ENCODE peak calls at places on chromosomes 12 and 14, in seven cellular contexts. D is upper lobe of right lung; C is nephron progenitor cell; U is A549; X is IMR-90; J is HFFc6; Q is CD8-positive, alpha-beta T cell. G is an unnamed sample.

GRCh38 chr12:68495666-68496065 is 115.0 kb upstream of the RAP1B start:
- DNase-seq in D (no peak), C (no peak), U (no peak), X (peak), J (peak), Q (no peak), G (no peak)

GRCh38 chr12:64522807-64523206 is 70.9 kb downstream of the TBK1 start:
- DNase-seq in D (no peak), C (no peak), U (no peak), X (peak), J (peak), Q (no peak), G (no peak)

GRCh38 chr12:4745249-4745648 is 25.0 kb downstream of the GALNT8 start:
- DNase-seq in D (no peak), C (no peak), U (no peak), X (no peak), J (no peak), Q (no peak), G (no peak)

GRCh38 chr14:63759454-63759853 is 31.6 kb upstream of the SGPP1 start:
- DNase-seq in D (no peak), C (no peak), U (no peak), X (peak), J (no peak), Q (peak), G (no peak)

GRCh38 chr14:96167224-96168148 is 37.2 kb upstream of the BDKRB2 start:
- DNase-seq in D (no peak), C (no peak), U (peak), X (peak), J (peak), Q (no peak), G (no peak)

GRCh38 chr12:4114986-4115385 is 158.6 kb upstream of the CCND2 start:
- DNase-seq in D (peak), C (no peak), U (no peak), X (no peak), J (no peak), Q (peak), G (no peak)

GRCh38 chr12:112380663-112381420 is 1.4 kb downstream of the HECTD4 start:
- DNase-seq in D (no peak), C (peak), U (no peak), X (no peak), J (no peak), Q (no peak), G (no peak)

GRCh38 chr12:102483466-102483865 is 3.1 kb upstream of the IGF1 start:
- DNase-seq in D (no peak), C (no peak), U (no peak), X (no peak), J (no peak), Q (no peak), G (no peak)

GRCh38 chr14:21087294-21088091 is 11.0 kb downstream of the ZNF219 start:
- DNase-seq in D (no peak), C (no peak), U (no peak), X (peak), J (peak), Q (peak), G (peak)

GRCh38 chr14:92135269-92135668 is 13.5 kb downstream of the CPSF2 start:
- DNase-seq in D (no peak), C (no peak), U (peak), X (peak), J (peak), Q (no peak), G (no peak)

GRCh38 chr14:86305058-86305457 is 775.1 kb downstream of the FLRT2 start:
- DNase-seq in D (no peak), C (no peak), U (no peak), X (peak), J (no peak), Q (no peak), G (no peak)

GRCh38 chr12:77847665-77848431 is 17.2 kb downstream of the NAV3 start:
- DNase-seq in D (no peak), C (no peak), U (no peak), X (peak), J (peak), Q (no peak), G (no peak)

GRCh38 chr12:19130224-19131019 is 889 bp downstream of the PLEKHA5 start:
- DNase-seq in D (peak), C (peak), U (peak), X (no peak), J (no peak), Q (no peak), G (no peak)

GRCh38 chr14:93972618-93973205 is 3.7 kb downstream of the ASB2 start:
- DNase-seq in D (no peak), C (no peak), U (no peak), X (no peak), J (no peak), Q (no peak), G (no peak)

GRCh38 chr14:77947372-77947771 is 147.5 kb downstream of the ADCK1 start:
- DNase-seq in D (no peak), C (no peak), U (no peak), X (no peak), J (no peak), Q (no peak), G (no peak)

DNA sequence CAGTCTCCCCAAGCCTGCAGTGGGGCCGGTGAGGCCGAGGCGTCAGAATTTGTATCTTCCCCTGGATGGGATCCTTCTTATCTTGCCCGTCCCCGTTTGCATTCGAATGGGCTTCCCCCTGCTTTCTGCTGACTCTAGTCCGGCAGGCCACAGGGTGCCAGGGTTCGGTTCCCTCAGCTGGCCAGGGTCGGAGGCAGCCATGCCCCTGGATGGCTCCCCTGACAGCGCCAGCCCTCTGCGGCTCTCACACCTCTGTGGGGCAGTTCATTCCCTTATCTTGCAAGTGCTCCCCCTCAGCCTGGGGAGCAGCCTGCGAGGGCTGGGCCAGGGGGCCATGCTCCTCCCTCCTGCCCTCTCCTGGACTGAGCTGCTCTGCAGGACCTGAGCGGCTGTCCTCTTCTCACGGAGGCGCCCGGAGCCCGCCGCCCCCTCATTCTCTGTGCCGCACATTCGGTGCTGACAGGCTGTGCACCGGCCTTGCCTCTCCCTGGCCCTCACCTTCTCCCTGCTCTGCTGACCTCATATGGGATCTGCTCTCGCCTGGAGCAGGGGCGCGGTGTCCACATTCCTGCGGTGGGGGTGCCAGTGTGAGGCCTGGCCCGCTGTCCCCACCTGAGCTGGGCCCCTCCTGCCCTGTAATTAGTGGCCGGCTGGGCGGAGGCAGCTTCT is 32.8 kb downstream of the KIF26A start:
- DNase-seq in D (peak), C (peak), U (no peak), X (no peak), J (no peak), Q (no peak), G (no peak)
- TF ChIP-seq CTCF in D (no peak), C (no peak), U (no peak), X (no peak), J (no peak), Q (no peak), G (no peak)

DNA sequence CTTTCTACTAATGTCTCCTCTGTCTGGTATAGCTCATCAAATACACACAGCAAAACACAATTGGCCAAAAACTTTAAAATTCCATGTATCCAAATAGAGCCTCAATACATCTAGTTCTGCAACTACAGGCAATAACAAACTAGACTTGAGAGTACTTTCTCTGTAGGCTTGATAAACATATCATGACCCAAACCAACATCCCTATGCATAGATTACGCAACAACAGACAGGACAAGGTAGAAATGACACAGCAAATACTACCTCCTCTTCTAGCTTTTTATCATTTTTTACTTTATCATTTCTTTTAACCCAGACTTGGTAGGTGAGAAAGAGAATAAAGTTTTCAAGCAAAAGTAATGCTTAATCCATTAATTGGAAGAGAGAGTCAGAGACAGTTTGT is 41.8 kb downstream of the EML5 start:
- DNase-seq in D (no peak), C (no peak), U (no peak), X (no peak), J (no peak), Q (no peak), G (no peak)
- TF ChIP-seq CTCF in D (no peak), C (no peak), U (no peak), X (no peak), J (no peak), Q (no peak), G (no peak)

GRCh38 chr12:109386079-109386473 is 38.4 kb downstream of the MYO1H start:
- DNase-seq in D (no peak), C (no peak), U (no peak), X (no peak), J (no peak), Q (no peak), G (no peak)

GRCh38 chr12:109385339-109386078 is 37.8 kb downstream of the MYO1H start:
- DNase-seq in D (no peak), C (no peak), U (peak), X (peak), J (peak), Q (no peak), G (no peak)

GRCh38 chr12:109388167-109388563 is 40.5 kb downstream of the MYO1H start:
- DNase-seq in D (no peak), C (no peak), U (no peak), X (no peak), J (no peak), Q (no peak), G (no peak)

GRCh38 chr12:109389146-109389545 is 41.4 kb downstream of the MYO1H start:
- DNase-seq in D (no peak), C (no peak), U (peak), X (no peak), J (no peak), Q (no peak), G (no peak)

GRCh38 chr12:109387425-109388166 is 39.9 kb downstream of the MYO1H start:
- DNase-seq in D (no peak), C (no peak), U (peak), X (peak), J (peak), Q (no peak), G (no peak)
- TF ChIP-seq CTCF in D (peak), C (peak), U (peak), X (peak), J (peak), Q (no peak), G (peak)

DNA sequence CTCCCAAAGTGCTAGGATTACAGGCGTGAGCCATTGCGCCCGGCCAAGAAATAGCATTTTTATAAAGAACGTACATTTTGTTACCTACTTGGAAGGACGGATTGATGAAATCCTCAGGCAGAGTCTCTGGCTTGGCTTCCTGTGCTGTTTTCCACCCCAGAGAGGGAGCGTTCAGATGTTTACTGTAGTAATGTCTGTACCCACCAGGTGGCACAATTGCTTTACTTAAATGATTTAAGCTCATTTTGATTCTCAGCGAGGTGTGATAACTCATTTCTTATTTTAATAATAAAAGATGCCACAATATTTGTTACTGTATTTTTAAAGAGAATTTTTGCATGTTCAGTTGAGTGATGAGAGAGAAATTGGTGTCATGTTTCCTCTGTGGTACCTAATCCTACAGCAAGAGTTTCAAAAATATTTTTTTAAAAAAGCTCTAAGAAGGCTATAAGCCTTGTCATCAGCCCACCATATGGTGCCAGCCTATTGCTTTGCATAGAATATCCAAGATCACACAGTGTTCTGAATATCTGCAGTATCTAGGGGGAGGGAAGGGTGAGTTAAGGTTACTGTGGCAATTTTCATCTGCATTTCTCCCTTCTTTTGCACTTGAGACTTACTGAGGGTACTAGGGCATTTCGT is 82.6 kb upstream of the TRAF3 start:
- DNase-seq in D (no peak), C (peak), U (peak), X (peak), J (peak), Q (peak), G (no peak)
- TF ChIP-seq CTCF in D (peak), C (peak), U (peak), X (peak), J (peak), Q (peak), G (peak)

GRCh38 chr12:50167026-50167742 is at the start of gene CERS5:
- DNase-seq in D (peak), C (peak), U (peak), X (peak), J (peak), Q (peak), G (peak)
- TF ChIP-seq CTCF in D (peak), C (peak), U (no peak), X (no peak), J (peak), Q (no peak), G (no peak)

GRCh38 chr12:94140556-94140955 is 7.8 kb upstream of the PLXNC1 start:
- DNase-seq in D (no peak), C (peak), U (no peak), X (peak), J (peak), Q (peak), G (no peak)
- TF ChIP-seq CTCF in D (peak), C (peak), U (peak), X (peak), J (peak), Q (peak), G (peak)

GRCh38 chr12:45781080-45781479 is 51.6 kb downstream of the ARID2 start:
- DNase-seq in D (no peak), C (no peak), U (no peak), X (no peak), J (no peak), Q (no peak), G (no peak)
- TF ChIP-seq CTCF in D (no peak), C (no peak), U (no peak), X (no peak), J (no peak), Q (no peak), G (no peak)

GRCh38 chr12:45183263-45183662 is 32.6 kb upstream of the ANO6 start:
- DNase-seq in D (no peak), C (no peak), U (peak), X (peak), J (peak), Q (no peak), G (no peak)
- TF ChIP-seq CTCF in D (peak), C (no peak), U (peak), X (peak), J (peak), Q (no peak), G (peak)

GRCh38 chr14:105891221-105891602 is 364.8 kb downstream of the TMEM121 start:
- DNase-seq in D (no peak), C (no peak), U (no peak), X (no peak), J (no peak), Q (no peak), G (no peak)

GRCh38 chr14:105888151-105888550 is 361.8 kb downstream of the TMEM121 start:
- DNase-seq in D (no peak), C (no peak), U (no peak), X (no peak), J (no peak), Q (no peak), G (no peak)

GRCh38 chr14:105888784-105889665 is 362.6 kb downstream of the TMEM121 start:
- DNase-seq in D (peak), C (no peak), U (no peak), X (no peak), J (no peak), Q (no peak), G (peak)

GRCh38 chr14:105890474-105891220 is 364.3 kb downstream of the TMEM121 start:
- DNase-seq in D (peak), C (no peak), U (no peak), X (no peak), J (no peak), Q (no peak), G (peak)

GRCh38 chr14:105889666-105890473 is 363.5 kb downstream of the TMEM121 start:
- DNase-seq in D (peak), C (no peak), U (no peak), X (no peak), J (no peak), Q (no peak), G (peak)
- TF ChIP-seq CTCF in D (no peak), C (no peak), U (no peak), X (no peak), J (no peak), Q (no peak), G (no peak)

G was measured in CD14-positive monocyte.